ENCODE peak calls at places on chromosome 3, in eight cellular contexts. L is body of pancreas; X is AG04449; U is activated CD8-positive, alpha-beta T cell treated with anti-CD3 and anti-CD28 coated beads for 36 hours; B is RWPE2; T is CD8-positive, alpha-beta T cell; S is choroid plexus epithelial cell; P is cardiac muscle cell. H is an unnamed sample.

GRCh38 chr3:8464668-8465067 is 37.0 kb upstream of the LMCD1 start:
- DNase-seq in L (peak; percentile 29), X (no peak), U (no peak), B (no peak), T (no peak), S (no peak), P (no peak), H (no peak)

GRCh38 chr3:127386490-127386889 is 98.6 kb upstream of the PRR20G start:
- DNase-seq in L (no peak), X (no peak), U (no peak), B (no peak), T (no peak), S (no peak), P (no peak), H (peak; percentile 30)

GRCh38 chr3:65787827-65788226 is 250.9 kb downstream of the MAGI1 start:
- DNase-seq in L (no peak), X (no peak), U (no peak), B (no peak), T (no peak), S (no peak), P (no peak), H (no peak)

GRCh38 chr3:99474776-99475175 is 163.6 kb upstream of the COL8A1 start:
- DNase-seq in L (no peak), X (no peak), U (no peak), B (no peak), T (no peak), S (no peak), P (no peak), H (no peak)

GRCh38 chr3:119323401-119324107 is 29.4 kb downstream of the ARHGAP31 start:
- DNase-seq in L (peak; percentile 28), X (no peak), U (peak; percentile 56), B (no peak), T (no peak), S (peak; percentile 16), P (no peak), H (no peak)

GRCh38 chr3:109346770-109347295 is 9.5 kb upstream of the DPPA4 start:
- DNase-seq in L (no peak), X (no peak), U (no peak), B (no peak), T (no peak), S (peak; percentile 68), P (no peak), H (no peak)

GRCh38 chr3:123633530-123633929 is 48.7 kb upstream of the HACD2 start:
- DNase-seq in L (no peak), X (no peak), U (no peak), B (no peak), T (no peak), S (peak; percentile 48), P (no peak), H (no peak)

GRCh38 chr3:171028779-171029232 is 2.3 kb upstream of the SLC2A2 start:
- DNase-seq in L (peak; percentile 13), X (peak; percentile 76), U (no peak), B (no peak), T (no peak), S (peak; percentile 87), P (no peak), H (no peak)

GRCh38 chr3:52393131-52393807 is 51.6 kb downstream of the SEMA3G start:
- DNase-seq in L (no peak), X (no peak), U (no peak), B (peak; percentile 34), T (no peak), S (no peak), P (no peak), H (peak; percentile 74)

GRCh38 chr3:23071758-23072157 is 131.4 kb upstream of the UBE2E2 start:
- DNase-seq in L (peak; percentile 8), X (no peak), U (no peak), B (no peak), T (no peak), S (no peak), P (no peak), H (no peak)

GRCh38 chr3:23385327-23385726 is 182.2 kb downstream of the UBE2E2 start:
- DNase-seq in L (no peak), X (no peak), U (no peak), B (no peak), T (no peak), S (no peak), P (no peak), H (no peak)

GRCh38 chr3:139481116-139481515 is 4.8 kb upstream of the RBP2 start:
- DNase-seq in L (no peak), X (no peak), U (no peak), B (no peak), T (no peak), S (no peak), P (no peak), H (no peak)

GRCh38 chr3:195116393-195117185 is 154.4 kb downstream of the XXYLT1 start:
- DNase-seq in L (no peak), X (no peak), U (no peak), B (no peak), T (no peak), S (no peak), P (no peak), H (no peak)

GRCh38 chr3:66476852-66477381 is 23.9 kb downstream of the LRIG1 start:
- DNase-seq in L (peak; percentile 44), X (no peak), U (no peak), B (no peak), T (no peak), S (no peak), P (no peak), H (no peak)

GRCh38 chr3:10289785-10290355 is 2.9 kb downstream of the GHRL start:
- DNase-seq in L (no peak), X (no peak), U (no peak), B (no peak), T (no peak), S (no peak), P (no peak), H (no peak)

GRCh38 chr3:118472586-118472985 is 562.1 kb downstream of the IGSF11 start:
- DNase-seq in L (no peak), X (no peak), U (no peak), B (no peak), T (no peak), S (no peak), P (no peak), H (no peak)

GRCh38 chr3:171126478-171127214 is 100.1 kb upstream of the SLC2A2 start:
- DNase-seq in L (no peak), X (no peak), U (no peak), B (no peak), T (no peak), S (no peak), P (no peak), H (no peak)

GRCh38 chr3:58521002-58521670 is 15.9 kb downstream of the ACOX2 start:
- DNase-seq in L (no peak), X (no peak), U (no peak), B (no peak), T (no peak), S (peak; percentile 90), P (no peak), H (no peak)

GRCh38 chr3:49673131-49673714 is 928 bp upstream of the APEH start:
- DNase-seq in L (no peak), X (no peak), U (no peak), B (no peak), T (no peak), S (peak; percentile 26), P (peak; percentile 7), H (no peak)

GRCh38 chr3:49199244-49199899 is 28.0 kb downstream of the KLHDC8B start:
- DNase-seq in L (peak; percentile 81), X (no peak), U (peak; percentile 23), B (peak; percentile 72), T (no peak), S (peak; percentile 82), P (no peak), H (no peak)

GRCh38 chr3:81620813-81621212 is 140.6 kb downstream of the GBE1 start:
- DNase-seq in L (no peak), X (no peak), U (no peak), B (no peak), T (no peak), S (no peak), P (no peak), H (no peak)

GRCh38 chr3:172320468-172320867 is 127.8 kb downstream of the GHSR start:
- DNase-seq in L (no peak), X (no peak), U (no peak), B (no peak), T (no peak), S (no peak), P (no peak), H (no peak)

GRCh38 chr3:172319653-172320052 is 128.6 kb downstream of the GHSR start:
- DNase-seq in L (no peak), X (no peak), U (no peak), B (no peak), T (no peak), S (no peak), P (peak; percentile 48), H (no peak)

GRCh38 chr3:172317984-172318383 is 130.3 kb downstream of the GHSR start:
- DNase-seq in L (peak; percentile 20), X (peak; percentile 77), U (no peak), B (no peak), T (no peak), S (peak; percentile 92), P (no peak), H (no peak)

GRCh38 chr3:172323894-172324590 is 124.2 kb downstream of the GHSR start:
- DNase-seq in L (peak; percentile 56), X (peak; percentile 44), U (no peak), B (no peak), T (no peak), S (peak; percentile 87), P (no peak), H (no peak)

GRCh38 chr3:172321035-172321434 is 127.2 kb downstream of the GHSR start:
- DNase-seq in L (no peak), X (no peak), U (no peak), B (no peak), T (no peak), S (peak; percentile 62), P (no peak), H (no peak)
- TF ChIP-seq CTCF in L (no peak), X (no peak), U (no peak), B (no peak), T (no peak), S (no peak), P (no peak), H (peak; percentile 9)

GRCh38 chr3:157649511-157649910 is 146.3 kb upstream of the VEPH1 start:
- DNase-seq in L (no peak), X (no peak), U (no peak), B (no peak), T (no peak), S (no peak), P (no peak), H (no peak)
- TF ChIP-seq CTCF in L (no peak), X (no peak), U (no peak), B (no peak), T (no peak), S (no peak), P (no peak), H (no peak)

GRCh38 chr3:34619990-34620389 is 821.6 kb downstream of the PDCD6IP start:
- DNase-seq in L (no peak), X (no peak), U (no peak), B (no peak), T (no peak), S (no peak), P (no peak), H (no peak)
- TF ChIP-seq CTCF in L (peak; percentile 4), X (no peak), U (no peak), B (no peak), T (no peak), S (no peak), P (no peak), H (no peak)

DNA sequence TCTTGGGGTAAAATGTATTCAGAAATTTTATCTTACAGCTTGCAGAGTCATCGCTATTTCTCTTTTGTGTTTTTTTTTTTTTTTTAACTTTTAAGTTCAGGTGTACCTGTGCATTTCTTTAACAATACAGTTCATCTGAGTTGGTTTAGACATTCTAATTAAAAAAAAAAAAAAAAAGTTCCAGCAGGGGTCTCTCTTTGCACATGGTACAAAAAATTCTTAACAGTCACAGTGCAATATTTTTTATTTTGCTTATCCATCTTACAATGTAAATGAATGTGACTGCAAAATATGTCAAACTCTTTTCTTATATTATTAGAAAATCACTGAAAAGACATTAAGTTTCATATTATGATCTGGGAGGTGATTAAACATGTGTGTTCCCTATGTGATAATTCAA is 47.5 kb upstream of the SLC9A9 start:
- DNase-seq in L (no peak), X (no peak), U (no peak), B (no peak), T (no peak), S (peak; percentile 50), P (peak; percentile 10), H (no peak)
- TF ChIP-seq CTCF in L (no peak), X (no peak), U (no peak), B (peak; percentile 71), T (no peak), S (peak; percentile 38), P (peak; percentile 36), H (peak; percentile 82)

H was measured in chondrocyte.